ENCODE peak calls at places on chromosomes 2 and 18, in eight cellular contexts. B is tibial nerve, W is ovary, L is prostate gland, Q is stomach, X is uterus, V is IMR-90, G is adrenal gland. U is an unnamed sample.

GRCh38 chr2:109185338-109185737 is 56.3 kb downstream of the SH3RF3 start:
- DNase-seq in X (peak; percentile 32), Q (no peak), B (no peak), W (no peak), L (peak; percentile 53), V (peak; percentile 95), G (peak; percentile 92), U (no peak)

GRCh38 chr2:238434846-238435751 is 8.4 kb downstream of the ASB1 start:
- DNase-seq in G (no peak), V (no peak), B (no peak), L (no peak), Q (no peak), W (no peak), X (no peak), U (no peak)

GRCh38 chr18:60554961-60555360 is 182.4 kb upstream of the MC4R start:
- DNase-seq in B (no peak), G (no peak), L (no peak), Q (no peak), X (no peak), V (no peak), W (no peak), U (no peak)

GRCh38 chr2:96843538-96844268 is at the start of gene ANKRD23:
- DNase-seq in G (no peak), X (no peak), B (no peak), Q (no peak), W (no peak), V (no peak), L (no peak), U (no peak)

GRCh38 chr18:8615397-8616025 is 6.3 kb downstream of the RAB12 start:
- DNase-seq in L (peak; percentile 38), X (peak; percentile 64), G (peak; percentile 45), Q (no peak), B (no peak), V (peak; percentile 97), W (no peak), U (no peak)

GRCh38 chr2:126776701-126777619 is 121.0 kb downstream of the GYPC start:
- DNase-seq in B (peak; percentile 68), W (peak; percentile 89), X (peak; percentile 66), Q (peak; percentile 83), G (peak; percentile 85), L (peak; percentile 63), V (peak; percentile 62), U (peak; percentile 78)

GRCh38 chr2:69013837-69014796 is 1.1 kb downstream of the ANTXR1 start:
- DNase-seq in V (peak; percentile 54), X (peak; percentile 28), L (no peak), G (no peak), Q (no peak), W (peak; percentile 40), B (no peak), U (no peak)

GRCh38 chr2:2756886-2757285 is 425.8 kb upstream of the MYT1L start:
- DNase-seq in V (no peak), W (no peak), G (no peak), B (no peak), Q (no peak), X (no peak), L (no peak), U (no peak)

GRCh38 chr2:215851091-215851490 is 162.3 kb downstream of the MREG start:
- DNase-seq in B (no peak), W (no peak), X (no peak), V (peak; percentile 69), G (no peak), Q (no peak), L (no peak), U (no peak)

GRCh38 chr2:156340818-156341481 is 8.4 kb upstream of the NR4A2 start:
- DNase-seq in X (no peak), B (no peak), L (no peak), W (no peak), V (peak; percentile 55), Q (no peak), G (no peak), U (no peak)

GRCh38 chr18:42509702-42510424 is 554.8 kb downstream of the PIK3C3 start:
- DNase-seq in G (no peak), W (no peak), L (no peak), X (no peak), V (no peak), Q (no peak), B (no peak), U (no peak)

GRCh38 chr18:40133253-40133652 is 1821.8 kb upstream of the PIK3C3 start:
- DNase-seq in G (no peak), X (no peak), L (no peak), W (no peak), Q (no peak), B (no peak), V (no peak), U (no peak)

GRCh38 chr2:67130526-67131309 is 266.4 kb upstream of the ETAA1 start:
- DNase-seq in W (no peak), G (no peak), Q (no peak), L (no peak), V (peak; percentile 84), B (no peak), X (no peak), U (no peak)

GRCh38 chr2:36172828-36173227 is 182.8 kb upstream of the CRIM1 start:
- DNase-seq in B (no peak), Q (no peak), X (no peak), L (no peak), V (no peak), W (no peak), G (no peak), U (no peak)

DNA sequence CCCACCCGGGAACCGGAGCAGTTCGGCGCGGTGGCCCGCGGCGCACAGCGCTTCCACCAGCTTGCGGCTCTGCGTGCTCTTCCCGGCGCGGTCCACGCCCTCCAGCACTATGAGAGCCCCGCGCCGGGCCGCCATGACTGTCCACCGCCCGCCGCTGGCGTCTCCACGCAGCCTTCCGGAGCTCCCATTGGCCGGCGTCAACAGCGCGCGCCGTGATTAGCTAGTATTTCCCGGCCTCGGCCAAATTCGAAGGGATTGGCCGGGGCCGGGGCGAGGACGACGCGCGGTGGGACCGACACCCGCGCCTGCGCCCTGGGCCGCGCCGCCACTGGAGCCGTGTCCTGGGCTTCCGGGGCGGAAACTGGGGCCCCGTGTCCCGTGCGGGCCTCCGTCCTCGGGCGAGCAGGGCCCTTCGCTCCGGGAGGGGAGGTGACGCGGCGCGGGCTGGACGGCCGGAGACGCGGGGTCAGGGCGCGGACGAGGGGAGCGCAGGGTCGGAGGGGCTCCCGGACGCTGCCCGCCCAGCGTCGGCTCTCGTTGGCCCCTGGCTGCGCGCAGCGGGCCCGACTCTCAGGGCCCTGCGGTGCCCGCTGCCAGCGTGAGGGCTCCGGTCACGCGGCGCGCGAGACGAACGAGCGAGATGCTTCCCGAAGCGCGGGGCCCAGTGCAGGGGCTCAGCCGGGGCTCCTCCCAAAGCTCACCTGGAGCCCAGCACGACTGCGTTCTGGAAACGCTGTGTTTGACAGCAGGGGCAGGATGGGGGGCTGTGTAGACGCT is at the start of gene DTYMK:
- DNase-seq in W (peak; percentile 97), B (peak; percentile 90), L (peak; percentile 97), V (peak; percentile 93), X (peak; percentile 93), G (peak; percentile 96), Q (peak; percentile 98), U (peak; percentile 98)
- TF ChIP-seq POLR2A in W (peak; percentile 84), B (peak; percentile 52), L (peak; percentile 68), V (peak; percentile 89), X (peak; percentile 87), G (peak; percentile 86), Q (no peak), U (peak; percentile 91)

GRCh38 chr2:71457123-71457958 is 4.0 kb downstream of the DYSF start:
- DNase-seq in W (no peak), L (no peak), V (no peak), G (no peak), X (no peak), Q (no peak), B (no peak), U (peak; percentile 47)
- H3K36me3 ChIP-seq in W (no peaks in the 10 kb centered on the region), L (no peaks in the 10 kb centered on the region), V (no peaks in the 10 kb centered on the region), G (no peaks in the 10 kb centered on the region), X (no peaks in the 10 kb centered on the region), Q (no peaks in the 10 kb centered on the region), B (no peaks in the 10 kb centered on the region), U (no peaks in the 10 kb centered on the region)

GRCh38 chr2:15158532-15158931 is 402.6 kb downstream of the NBAS start:
- DNase-seq in L (no peak), X (no peak), W (no peak), Q (no peak), B (no peak), V (no peak), G (no peak), U (no peak)

GRCh38 chr2:15160201-15160600 is 400.9 kb downstream of the NBAS start:
- DNase-seq in G (no peak), B (no peak), L (no peak), W (no peak), Q (no peak), V (no peak), X (no peak), U (no peak)

GRCh38 chr2:15160602-15161001 is 400.5 kb downstream of the NBAS start:
- DNase-seq in G (no peak), X (no peak), V (peak; percentile 62), B (no peak), Q (no peak), L (no peak), W (no peak), U (no peak)

GRCh38 chr2:15159206-15159605 is 401.9 kb downstream of the NBAS start:
- DNase-seq in W (no peak), X (no peak), B (no peak), G (no peak), L (no peak), V (peak; percentile 31), Q (no peak), U (no peak)

DNA sequence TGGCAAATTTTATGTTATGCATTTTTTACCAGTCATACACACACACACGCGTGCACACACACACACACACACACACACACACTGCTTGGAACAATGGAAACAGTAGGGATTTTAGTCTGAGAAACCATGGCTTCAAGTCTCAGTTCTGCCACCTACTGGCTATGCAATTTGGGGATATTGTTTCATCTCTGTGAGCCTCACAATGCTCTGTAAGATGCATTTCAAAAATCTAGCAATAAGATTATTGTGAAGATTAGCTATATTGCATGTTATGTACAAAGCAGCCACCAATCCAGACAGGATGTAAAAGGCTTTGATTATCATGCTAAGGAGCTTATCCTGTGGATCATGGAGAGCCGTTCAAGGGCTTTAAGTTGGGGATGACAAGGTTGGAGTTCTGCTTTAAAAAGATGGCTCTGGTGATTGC is 401.4 kb downstream of the NBAS start:
- DNase-seq in V (peak; percentile 66), G (no peak), Q (no peak), X (no peak), L (no peak), B (no peak), W (no peak), U (no peak)
- H3K27ac ChIP-seq in V (no peak overlapping the region), G (no peak overlapping the region), Q (no peak overlapping the region), X (no peak overlapping the region), L (no peak overlapping the region), B (no peak overlapping the region), W (no peak overlapping the region), U (no peak overlapping the region)

DNA sequence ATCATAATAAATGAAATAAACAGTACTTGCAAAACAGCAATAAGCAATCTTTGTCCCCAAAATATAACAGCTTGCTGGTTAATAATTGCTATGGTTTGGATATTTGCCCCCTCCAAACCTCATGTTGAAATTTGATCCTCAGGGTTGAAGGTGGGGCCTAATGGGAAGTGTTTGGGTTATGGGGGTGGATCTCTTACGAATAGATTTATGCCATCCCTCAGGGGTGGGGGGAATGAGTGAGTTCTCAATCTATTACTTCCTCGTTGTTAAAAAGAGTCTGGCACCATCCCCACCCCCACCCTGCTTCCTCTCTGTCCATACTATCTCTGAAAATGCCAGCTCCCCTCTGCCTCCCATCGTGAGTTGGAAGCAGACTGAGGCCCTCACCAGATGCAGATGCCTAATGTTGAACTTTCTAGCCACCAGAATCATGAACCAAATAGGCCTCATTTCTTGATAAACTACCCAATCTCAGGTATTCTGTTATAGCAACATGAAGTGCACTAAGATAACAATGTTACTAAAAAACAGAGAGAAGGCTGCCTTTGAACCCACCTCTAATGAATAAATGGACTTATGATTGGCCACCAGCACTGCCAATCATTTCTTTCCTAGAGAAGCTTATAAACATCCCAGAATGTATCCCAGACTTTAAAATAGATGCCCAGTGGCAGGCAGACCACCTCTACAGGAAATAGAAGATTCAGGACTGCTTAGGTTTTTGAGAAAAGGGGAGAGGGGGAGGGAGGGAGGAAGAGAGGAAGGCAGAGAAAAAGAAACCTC is 90.1 kb downstream of the ALPK2 start:
- DNase-seq in B (no peak), V (peak; percentile 29), L (no peak), G (no peak), X (no peak), Q (no peak), W (no peak), U (peak; percentile 60)
- TF ChIP-seq POLR2A in B (no peak), V (no peak), L (no peak), G (no peak), X (no peak), Q (no peak), W (no peak), U (peak; percentile 17)